ENCODE peak calls at places on chromosomes 11 and 22, in seven cellular contexts. Q, W, T, J, H, U and R are unnamed samples.

GRCh38 chr11:19690885-19691284 is 21.8 kb upstream of the NAV2 start:
- DNase-seq in Q (no peak), W (no peak), T (no peak), J (no peak), H (no peak), U (no peak), R (no peak)

GRCh38 chr22:29947410-29948387 is 64.7 kb downstream of the MTMR3 start:
- DNase-seq in Q (no peak), W (peak; percentile 14), T (peak; percentile 37), J (no peak), H (no peak), U (peak; percentile 7), R (no peak)

GRCh38 chr11:69674267-69674885 is 777 bp downstream of the LTO1 start:
- DNase-seq in Q (no peak), W (peak; percentile 52), T (peak; percentile 92), J (no peak), H (peak; percentile 62), U (peak; percentile 70), R (no peak)

GRCh38 chr11:58058276-58059010 is 27.7 kb downstream of the OR6Q1 start:
- DNase-seq in Q (no peak), W (no peak), T (no peak), J (no peak), H (no peak), U (peak; percentile 54), R (no peak)

GRCh38 chr11:64649304-64649703 is 58.3 kb downstream of the SLC22A12 start:
- DNase-seq in Q (no peak), W (peak; percentile 31), T (peak; percentile 29), J (peak; percentile 69), H (peak; percentile 15), U (no peak), R (no peak)

GRCh38 chr22:19603767-19604166 is 79.6 kb upstream of the CLDN5 start:
- DNase-seq in Q (no peak), W (no peak), T (no peak), J (no peak), H (no peak), U (no peak), R (no peak)

GRCh38 chr11:78256962-78257361 is 68.2 kb downstream of the USP35 start:
- DNase-seq in Q (no peak), W (peak; percentile 41), T (peak; percentile 95), J (no peak), H (no peak), U (peak; percentile 48), R (no peak)

GRCh38 chr22:42814215-42814614 is 42.9 kb downstream of the ARFGAP3 start:
- DNase-seq in Q (no peak), W (peak; percentile 68), T (no peak), J (peak; percentile 96), H (no peak), U (peak; percentile 52), R (no peak)

GRCh38 chr11:124551189-124551588 is 7.7 kb upstream of the OR8B12 start:
- DNase-seq in Q (no peak), W (no peak), T (no peak), J (no peak), H (no peak), U (no peak), R (no peak)